ENCODE peak calls at places on chromosomes 6 and 20, in six cellular contexts. S is OCI-LY7, Q is PC-3, B is neural progenitor cell, E is GM23338, A is HCT116. H is an unnamed sample.

GRCh38 chr6:134720353-134721094 is 229.4 kb downstream of the ALDH8A1 start:
- DNase-seq in S (no peak), Q (no peak), B (no peak), E (no peak), A (no peak), H (no peak)

GRCh38 chr6:108732101-108732870 is 115.9 kb upstream of the ARMC2 start:
- DNase-seq in S (no peak), Q (peak), B (peak), E (no peak), A (peak), H (peak)

GRCh38 chr6:47420394-47421371 is 56.9 kb upstream of the CD2AP start:
- DNase-seq in S (no peak), Q (peak), B (no peak), E (no peak), A (no peak), H (peak)

GRCh38 chr6:107635058-107635515 is 145.2 kb downstream of the SOBP start:
- DNase-seq in S (no peak), Q (no peak), B (no peak), E (peak), A (no peak), H (no peak)

GRCh38 chr6:109449789-109450673 is 5.5 kb downstream of the MICAL1 start:
- DNase-seq in S (peak), Q (no peak), B (no peak), E (no peak), A (no peak), H (no peak)

GRCh38 chr6:159935065-159935464 is 33.8 kb upstream of the IGF2R start:
- DNase-seq in S (no peak), Q (peak), B (no peak), E (no peak), A (no peak), H (peak)

GRCh38 chr6:42339991-42340401 is 111.7 kb downstream of the TRERF1 start:
- DNase-seq in S (no peak), Q (peak), B (no peak), E (no peak), A (no peak), H (peak)

GRCh38 chr6:135295085-135295484 is 114.0 kb downstream of the MYB start:
- DNase-seq in S (no peak), Q (no peak), B (no peak), E (no peak), A (no peak), H (no peak)

GRCh38 chr20:4027590-4028265 is 12.4 kb upstream of the RNF24 start:
- DNase-seq in S (no peak), Q (no peak), B (no peak), E (no peak), A (no peak), H (peak)

GRCh38 chr6:17580518-17581048 is 19.5 kb upstream of the FAM8A1 start:
- DNase-seq in S (no peak), Q (peak), B (no peak), E (peak), A (no peak), H (peak)

GRCh38 chr6:39154705-39155104 is 39.7 kb upstream of the SAYSD1 start:
- DNase-seq in S (no peak), Q (no peak), B (no peak), E (no peak), A (no peak), H (no peak)

DNA sequence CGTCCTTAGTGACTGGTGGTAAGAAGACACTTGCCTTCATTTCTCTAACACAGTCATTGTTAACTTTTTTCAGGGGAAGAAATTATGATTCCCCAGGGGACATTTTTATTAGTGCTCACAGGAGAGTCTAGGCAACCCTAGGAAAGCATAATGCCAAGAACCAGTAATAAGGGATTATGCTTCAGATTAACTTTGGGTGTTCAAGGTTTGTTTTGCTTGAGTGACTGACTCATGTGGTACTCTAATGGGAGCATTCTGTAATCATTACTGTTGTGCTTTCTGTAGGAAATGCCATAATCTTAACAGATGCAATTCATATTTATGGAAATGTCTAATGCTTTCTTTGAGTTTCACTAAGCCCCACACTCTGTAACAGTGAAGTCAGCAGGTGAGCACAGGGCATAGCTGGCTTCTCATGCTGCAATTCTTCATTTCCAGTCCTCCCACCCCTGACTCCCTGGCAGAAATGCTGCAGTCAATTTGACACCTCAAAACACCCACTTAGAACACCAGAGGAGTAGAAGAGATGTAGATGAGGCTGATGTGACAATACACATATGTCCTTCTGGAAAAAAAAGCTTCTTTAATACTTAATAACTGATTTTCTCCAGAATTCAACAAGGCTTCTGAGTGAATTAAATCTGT is 263.4 kb upstream of the MAN1A1 start:
- DNase-seq in S (no peak), Q (no peak), B (no peak), E (no peak), A (no peak), H (peak)
- TF ChIP-seq EZH2phosphoT487 in S (no peak), Q (no peak), B (no peak), E (no peak), A (no peak), H (no peak)

GRCh38 chr6:15496345-15497131 is 166.3 kb downstream of the DTNBP1 start:
- DNase-seq in S (no peak), Q (no peak), B (no peak), E (no peak), A (no peak), H (no peak)

GRCh38 chr6:15499591-15499990 is 163.2 kb downstream of the DTNBP1 start:
- DNase-seq in S (no peak), Q (no peak), B (no peak), E (no peak), A (no peak), H (no peak)

GRCh38 chr6:15500078-15500740 is 162.6 kb downstream of the DTNBP1 start:
- DNase-seq in S (no peak), Q (no peak), B (no peak), E (no peak), A (no peak), H (no peak)

GRCh38 chr6:15499125-15499524 is 163.7 kb downstream of the DTNBP1 start:
- DNase-seq in S (no peak), Q (no peak), B (no peak), E (no peak), A (no peak), H (no peak)

GRCh38 chr6:15498640-15499039 is 164.2 kb downstream of the DTNBP1 start:
- DNase-seq in S (no peak), Q (peak), B (no peak), E (no peak), A (no peak), H (peak)
- TF ChIP-seq EZH2phosphoT487 in S (no peak), Q (peak), B (no peak), E (no peak), A (no peak), H (no peak)

GRCh38 chr20:58039569-58040092 is 188.8 kb downstream of the ANKRD60 start:
- DNase-seq in S (no peak), Q (no peak), B (no peak), E (no peak), A (no peak), H (no peak)
- TF ChIP-seq EZH2phosphoT487 in S (no peak), Q (no peak), B (no peak), E (no peak), A (no peak), H (no peak)

DNA sequence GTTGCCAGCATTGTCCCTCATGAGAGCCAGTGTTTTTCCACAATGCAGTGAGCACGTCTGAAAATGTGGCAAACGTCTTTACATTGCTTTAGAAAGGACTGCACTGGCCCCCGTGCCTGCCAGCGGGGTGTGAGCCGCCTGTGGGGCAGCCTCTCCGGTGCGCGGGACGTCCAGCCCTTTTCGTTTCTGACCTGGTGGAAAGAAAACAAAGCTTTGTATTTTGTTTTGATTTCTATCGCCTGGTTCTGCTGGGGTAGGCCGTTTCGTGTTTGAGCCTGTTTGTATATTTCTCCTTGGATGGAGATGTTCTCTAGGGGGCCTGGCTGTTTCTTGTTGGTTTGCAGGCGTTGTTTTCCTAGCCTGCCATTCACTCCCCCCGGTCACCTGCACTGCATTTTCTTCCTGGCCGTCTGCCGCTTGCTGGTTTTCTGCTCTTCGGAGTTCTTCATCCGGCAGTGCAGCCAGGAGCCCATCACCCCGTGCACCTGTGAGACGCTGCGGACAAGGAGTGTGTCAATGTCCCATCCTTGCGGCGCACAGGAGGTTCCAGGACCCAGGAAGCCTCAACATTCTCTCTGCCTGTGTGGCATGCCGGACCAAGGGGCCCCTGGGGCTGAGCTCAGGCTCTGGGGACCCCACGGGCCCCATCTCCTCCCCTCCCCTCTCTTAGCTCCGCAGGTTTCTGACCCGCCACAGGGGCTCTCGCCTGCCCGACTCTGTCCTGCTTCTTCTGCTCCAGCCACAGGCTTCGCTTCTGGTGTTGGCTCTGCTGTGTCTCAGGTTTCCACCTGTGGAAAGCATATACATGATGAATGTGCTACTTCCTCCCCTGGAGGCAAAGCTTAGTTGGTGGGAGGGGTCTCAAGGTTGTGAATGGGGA is 100.6 kb downstream of the CDH4 start:
- DNase-seq in S (no peak), Q (no peak), B (peak), E (peak), A (no peak), H (no peak)
- TF ChIP-seq EZH2phosphoT487 in S (no peak), Q (no peak), B (no peak), E (no peak), A (no peak), H (no peak)

DNA sequence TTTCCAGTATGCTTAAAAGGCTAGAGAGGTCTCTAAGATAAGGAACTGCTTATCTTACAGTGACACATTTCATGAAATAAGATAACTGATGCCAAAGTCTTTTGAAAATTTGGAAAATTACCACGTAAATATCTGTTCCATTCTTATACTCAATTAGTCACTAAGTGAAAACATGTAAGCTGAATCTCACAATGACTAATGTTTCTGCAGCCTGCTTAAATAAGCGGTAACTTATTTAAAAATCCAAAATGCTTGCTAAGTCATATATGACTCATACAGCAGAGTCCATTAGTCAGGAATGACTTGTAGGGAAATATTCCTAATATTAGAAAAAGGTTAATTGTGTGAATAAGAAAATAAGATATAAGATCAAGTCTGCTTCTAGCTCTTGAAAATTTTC is 27.8 kb upstream of the LGSN start:
- DNase-seq in S (no peak), Q (peak), B (no peak), E (no peak), A (peak), H (peak)
- TF ChIP-seq EZH2phosphoT487 in S (no peak), Q (no peak), B (no peak), E (no peak), A (no peak), H (no peak)